ENCODE peak calls at places on chromosome 21, in six cellular contexts. One of them, this sample, is unnamed.

GRCh38 chr21:15159382-15160020 is 94.7 kb upstream of the NRIP1 start:
- DNase-seq in GM12878: no peak
- DNase-seq in K562: no peak
- DNase-seq in SK-N-SH: no peak
- DNase-seq in HepG2: no peak
- DNase-seq in H1: no peak
- DNase-seq in this sample: peak; percentile 13

GRCh38 chr21:26747216-26747615 is 98.0 kb downstream of the ADAMTS1 start:
- DNase-seq in GM12878: no peak
- DNase-seq in K562: no peak
- DNase-seq in SK-N-SH: no peak
- DNase-seq in HepG2: no peak
- DNase-seq in H1: no peak
- DNase-seq in this sample: no peak

GRCh38 chr21:28758042-28758882 is 234.4 kb downstream of the LTN1 start:
- DNase-seq in GM12878: no peak
- DNase-seq in K562: no peak
- DNase-seq in SK-N-SH: no peak
- DNase-seq in HepG2: no peak
- DNase-seq in H1: no peak
- DNase-seq in this sample: no peak

GRCh38 chr21:42681296-42682206 is 28.1 kb downstream of the PDE9A start:
- DNase-seq in GM12878: no peak
- DNase-seq in K562: no peak
- DNase-seq in SK-N-SH: no peak
- DNase-seq in HepG2: no peak
- DNase-seq in H1: no peak
- DNase-seq in this sample: no peak

GRCh38 chr21:41763398-41763931 is 3.4 kb downstream of the RIPK4 start:
- DNase-seq in GM12878: no peak
- DNase-seq in K562: no peak
- DNase-seq in SK-N-SH: no peak
- DNase-seq in HepG2: no peak
- DNase-seq in H1: no peak
- DNase-seq in this sample: no peak

GRCh38 chr21:17454315-17455027 is 58.4 kb upstream of the CXADR start:
- DNase-seq in GM12878: no peak
- DNase-seq in K562: peak; percentile 73
- DNase-seq in SK-N-SH: peak; percentile 70
- DNase-seq in HepG2: peak; percentile 91
- DNase-seq in H1: peak; percentile 71
- DNase-seq in this sample: peak; percentile 15

GRCh38 chr21:31394309-31394708 is 50.2 kb upstream of the TIAM1 start:
- DNase-seq in GM12878: no peak
- DNase-seq in K562: no peak
- DNase-seq in SK-N-SH: no peak
- DNase-seq in HepG2: no peak
- DNase-seq in H1: no peak
- DNase-seq in this sample: no peak

GRCh38 chr21:41778974-41779600 is 12.2 kb upstream of the RIPK4 start:
- DNase-seq in GM12878: no peak
- DNase-seq in K562: peak; percentile 12
- DNase-seq in SK-N-SH: no peak
- DNase-seq in HepG2: peak; percentile 62
- DNase-seq in H1: no peak
- DNase-seq in this sample: no peak

GRCh38 chr21:46295177-46295711 is 9.1 kb downstream of the YBEY start:
- DNase-seq in GM12878: no peak
- DNase-seq in K562: peak; percentile 59
- DNase-seq in SK-N-SH: peak; percentile 37
- DNase-seq in HepG2: peak; percentile 39
- DNase-seq in H1: no peak
- DNase-seq in this sample: no peak

GRCh38 chr21:42734323-42734971 is 81.0 kb downstream of the PDE9A start:
- DNase-seq in GM12878: no peak
- DNase-seq in K562: no peak
- DNase-seq in SK-N-SH: no peak
- DNase-seq in HepG2: peak; percentile 99
- DNase-seq in H1: no peak
- DNase-seq in this sample: no peak

GRCh38 chr21:44866780-44867179 is 6.7 kb downstream of the PTTG1IP start:
- DNase-seq in GM12878: no peak
- DNase-seq in K562: peak; percentile 48
- DNase-seq in SK-N-SH: no peak
- DNase-seq in HepG2: peak; percentile 45
- DNase-seq in H1: no peak
- DNase-seq in this sample: no peak
- TF ChIP-seq POLR2AphosphoS5 in GM12878: no peak
- TF ChIP-seq POLR2AphosphoS5 in K562: no peak
- TF ChIP-seq POLR2AphosphoS5 in SK-N-SH: no peak
- TF ChIP-seq POLR2AphosphoS5 in HepG2: no peak
- TF ChIP-seq POLR2AphosphoS5 in H1: no peak
- TF ChIP-seq POLR2AphosphoS5 in this sample: no peak

GRCh38 chr21:34215911-34216310 is 142.5 kb downstream of the MRPS6 start:
- DNase-seq in GM12878: no peak
- DNase-seq in K562: no peak
- DNase-seq in SK-N-SH: no peak
- DNase-seq in HepG2: no peak
- DNase-seq in H1: no peak
- DNase-seq in this sample: no peak

GRCh38 chr21:34219334-34220020 is 144.3 kb upstream of the KCNE2 start:
- DNase-seq in GM12878: no peak
- DNase-seq in K562: no peak
- DNase-seq in SK-N-SH: no peak
- DNase-seq in HepG2: no peak
- DNase-seq in H1: no peak
- DNase-seq in this sample: no peak

DNA sequence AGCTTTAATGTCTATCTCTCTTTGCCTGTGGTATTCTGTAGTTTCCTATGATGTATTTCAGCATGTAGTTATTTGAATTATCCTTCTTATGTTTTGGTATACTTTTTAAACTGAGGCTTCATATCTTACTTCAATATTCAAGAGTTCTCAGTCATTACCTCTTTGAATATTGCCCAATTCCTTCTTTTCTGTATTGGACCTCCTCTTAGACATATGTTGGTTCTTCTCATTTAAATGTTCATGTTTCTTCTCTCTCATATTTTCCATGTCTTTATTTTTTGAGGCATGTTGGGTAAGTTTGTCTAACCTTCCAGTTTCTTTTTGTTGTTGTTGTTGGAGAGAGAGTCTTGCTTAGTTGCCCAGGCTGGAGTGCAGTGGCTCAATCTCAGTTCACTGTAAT is 140.6 kb downstream of the MRPS6 start:
- DNase-seq in GM12878: no peak
- DNase-seq in K562: no peak
- DNase-seq in SK-N-SH: no peak
- DNase-seq in HepG2: no peak
- DNase-seq in H1: no peak
- DNase-seq in this sample: no peak
- TF ChIP-seq GABPA in GM12878: no peak
- TF ChIP-seq GABPA in K562: no peak
- TF ChIP-seq GABPA in SK-N-SH: no peak
- TF ChIP-seq GABPA in HepG2: no peak
- TF ChIP-seq GABPA in H1: no peak
- TF ChIP-seq GABPA in this sample: no peak

DNA sequence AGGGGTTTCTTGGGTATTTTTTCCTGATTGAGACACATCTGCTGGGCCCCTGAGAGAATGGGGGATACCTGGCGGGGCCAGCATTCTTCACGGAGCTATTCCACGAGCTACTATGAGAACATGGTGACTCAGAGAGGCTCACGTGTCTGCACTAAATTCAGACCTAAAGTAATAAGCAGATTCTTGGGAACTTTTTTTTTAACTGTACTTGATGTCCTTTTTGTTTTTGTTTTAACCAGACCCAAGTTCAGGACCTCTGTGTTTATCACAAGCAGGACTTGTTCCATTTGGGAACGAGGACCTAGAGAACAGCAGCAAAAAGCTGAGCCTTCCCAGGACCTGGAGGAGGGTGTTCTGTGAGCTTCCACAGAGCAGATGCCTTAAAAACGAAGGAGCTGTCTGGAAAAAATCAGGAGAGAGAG is 44.0 kb downstream of the EVA1C start:
- DNase-seq in GM12878: no peak
- DNase-seq in K562: no peak
- DNase-seq in SK-N-SH: no peak
- DNase-seq in HepG2: no peak
- DNase-seq in H1: no peak
- DNase-seq in this sample: no peak
- TF ChIP-seq POLR2AphosphoS5 in GM12878: no peak
- TF ChIP-seq POLR2AphosphoS5 in K562: no peak
- TF ChIP-seq POLR2AphosphoS5 in SK-N-SH: no peak
- TF ChIP-seq POLR2AphosphoS5 in HepG2: no peak
- TF ChIP-seq POLR2AphosphoS5 in H1: no peak
- TF ChIP-seq POLR2AphosphoS5 in this sample: no peak

GRCh38 chr21:39651206-39651605 is 38.5 kb downstream of the B3GALT5 start:
- DNase-seq in GM12878: no peak
- DNase-seq in K562: no peak
- DNase-seq in SK-N-SH: no peak
- DNase-seq in HepG2: no peak
- DNase-seq in H1: no peak
- DNase-seq in this sample: no peak

GRCh38 chr21:39650306-39650705 is 37.6 kb downstream of the B3GALT5 start:
- DNase-seq in GM12878: no peak
- DNase-seq in K562: no peak
- DNase-seq in SK-N-SH: no peak
- DNase-seq in HepG2: no peak
- DNase-seq in H1: no peak
- DNase-seq in this sample: no peak

GRCh38 chr21:39648879-39649278 is 36.1 kb downstream of the B3GALT5 start:
- DNase-seq in GM12878: no peak
- DNase-seq in K562: no peak
- DNase-seq in SK-N-SH: no peak
- DNase-seq in HepG2: no peak
- DNase-seq in H1: no peak
- DNase-seq in this sample: no peak

GRCh38 chr21:39649526-39649925 is 36.8 kb downstream of the B3GALT5 start:
- DNase-seq in GM12878: no peak
- DNase-seq in K562: no peak
- DNase-seq in SK-N-SH: no peak
- DNase-seq in HepG2: no peak
- DNase-seq in H1: no peak
- DNase-seq in this sample: no peak

GRCh38 chr21:39650801-39651200 is 38.1 kb downstream of the B3GALT5 start:
- DNase-seq in GM12878: no peak
- DNase-seq in K562: no peak
- DNase-seq in SK-N-SH: no peak
- DNase-seq in HepG2: no peak
- DNase-seq in H1: no peak
- DNase-seq in this sample: no peak
- TF ChIP-seq GABPA in GM12878: no peak
- TF ChIP-seq GABPA in K562: no peak
- TF ChIP-seq GABPA in SK-N-SH: no peak
- TF ChIP-seq GABPA in HepG2: no peak
- TF ChIP-seq GABPA in H1: no peak
- TF ChIP-seq GABPA in this sample: no peak

GRCh38 chr21:38810034-38810825 is 4.5 kb downstream of the ETS2 start:
- DNase-seq in GM12878: no peak
- DNase-seq in K562: no peak
- DNase-seq in SK-N-SH: no peak
- DNase-seq in HepG2: no peak
- DNase-seq in H1: no peak
- DNase-seq in this sample: no peak
- TF ChIP-seq POLR2AphosphoS5 in GM12878: no peak
- TF ChIP-seq POLR2AphosphoS5 in K562: no peak
- TF ChIP-seq POLR2AphosphoS5 in SK-N-SH: no peak
- TF ChIP-seq POLR2AphosphoS5 in HepG2: no peak
- TF ChIP-seq POLR2AphosphoS5 in H1: no peak
- TF ChIP-seq POLR2AphosphoS5 in this sample: no peak

DNA sequence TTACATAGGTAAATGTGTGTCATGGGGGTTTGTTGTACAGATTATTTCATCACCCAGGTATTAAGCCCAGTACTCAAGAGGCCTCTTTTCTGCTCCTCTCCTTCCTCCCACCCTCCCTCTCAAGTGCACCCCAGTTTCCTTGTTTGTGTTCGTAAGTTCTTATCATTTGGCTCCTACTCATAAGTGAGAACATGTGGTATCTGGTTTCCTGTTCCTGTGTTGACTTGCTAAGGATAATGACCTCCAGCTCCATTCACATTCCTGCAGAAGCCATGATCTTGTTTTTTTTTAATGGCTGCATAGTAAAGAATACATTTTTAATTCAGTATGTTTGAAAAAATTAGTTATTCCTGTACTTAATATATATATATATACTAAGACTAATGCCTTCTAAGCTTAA is 107.7 kb downstream of the CLDN17 start:
- DNase-seq in GM12878: no peak
- DNase-seq in K562: peak; percentile 4
- DNase-seq in SK-N-SH: no peak
- DNase-seq in HepG2: no peak
- DNase-seq in H1: no peak
- DNase-seq in this sample: no peak
- TF ChIP-seq GABPA in GM12878: no peak
- TF ChIP-seq GABPA in K562: peak; percentile 16
- TF ChIP-seq GABPA in SK-N-SH: no peak
- TF ChIP-seq GABPA in HepG2: no peak
- TF ChIP-seq GABPA in H1: no peak
- TF ChIP-seq GABPA in this sample: no peak

GRCh38 chr21:33394260-33394659 is 9.0 kb upstream of the IFNGR2 start:
- DNase-seq in GM12878: no peak
- DNase-seq in K562: no peak
- DNase-seq in SK-N-SH: no peak
- DNase-seq in HepG2: no peak
- DNase-seq in H1: no peak
- DNase-seq in this sample: peak; percentile 96
- TF ChIP-seq POLR2AphosphoS5 in GM12878: no peak
- TF ChIP-seq POLR2AphosphoS5 in K562: no peak
- TF ChIP-seq POLR2AphosphoS5 in SK-N-SH: no peak
- TF ChIP-seq POLR2AphosphoS5 in HepG2: no peak
- TF ChIP-seq POLR2AphosphoS5 in H1: no peak
- TF ChIP-seq POLR2AphosphoS5 in this sample: peak; percentile 94

This sample was measured in HL-60.